ENCODE peak calls at places on chromosomes 5 and 9, in five cellular contexts. Y, W, R, L and E are unnamed samples.
A peak's percentile ranks its signal among the peaks of the same experiment; 100 is the strongest.

GRCh38 chr5:56319281-56320242 is 86.4 kb upstream of the ANKRD55 start:
- DNase-seq in Y (no peak), W (no peak), R (no peak), L (peak; percentile 26), E (no peak)

GRCh38 chr5:141135718-141136266 is 786 bp downstream of the PCDHB5 start:
- DNase-seq in Y (no peak), W (no peak), R (no peak), L (no peak), E (no peak)

GRCh38 chr9:7171461-7171860 is 413.7 kb downstream of the KDM4C start:
- DNase-seq in Y (no peak), W (no peak), R (no peak), L (no peak), E (no peak)

GRCh38 chr5:171848487-171848886 is 62.9 kb downstream of the SMIM23 start:
- DNase-seq in Y (no peak), W (no peak), R (no peak), L (no peak), E (no peak)

GRCh38 chr5:58755397-58755796 is 172.5 kb downstream of the RAB3C start:
- DNase-seq in Y (no peak), W (no peak), R (no peak), L (no peak), E (no peak)

GRCh38 chr9:93890436-93890935 is 64.7 kb downstream of the BARX1 start:
- DNase-seq in Y (no peak), W (no peak), R (no peak), L (no peak), E (no peak)

GRCh38 chr5:95673076-95673475 is 9.7 kb downstream of the SPATA9 start:
- DNase-seq in Y (no peak), W (no peak), R (no peak), L (peak; percentile 14), E (no peak)

GRCh38 chr9:129509508-129509907 is 111.4 kb downstream of the C9orf50 start:
- DNase-seq in Y (no peak), W (no peak), R (no peak), L (no peak), E (peak; percentile 60)

GRCh38 chr9:121640076-121640475 is 11.4 kb upstream of the DAB2IP start:
- DNase-seq in Y (peak; percentile 71), W (no peak), R (no peak), L (peak; percentile 50), E (peak; percentile 59)

GRCh38 chr9:10062629-10063395 is 550.0 kb downstream of the PTPRD start:
- DNase-seq in Y (no peak), W (no peak), R (no peak), L (no peak), E (no peak)

GRCh38 chr5:159050408-159051091 is 49.2 kb downstream of the EBF1 start:
- DNase-seq in Y (no peak), W (no peak), R (no peak), L (no peak), E (no peak)

GRCh38 chr5:17895296-17896058 is 261.2 kb downstream of the TAF11L14 start:
- DNase-seq in Y (no peak), W (no peak), R (no peak), L (no peak), E (peak; percentile 10)

GRCh38 chr5:149152317-149152746 is 11.0 kb downstream of the ABLIM3 start:
- DNase-seq in Y (no peak), W (no peak), R (no peak), L (peak; percentile 97), E (peak; percentile 44)

GRCh38 chr9:134010774-134011173 is 14.5 kb upstream of the BRD3OS start:
- DNase-seq in Y (no peak), W (no peak), R (no peak), L (peak; percentile 58), E (no peak)
- TF ChIP-seq KDM1A in Y (no peak), W (no peak), R (no peak), L (no peak), E (no peak)

GRCh38 chr5:179794575-179794974 is 789 bp downstream of the LTC4S start:
- DNase-seq in Y (no peak), W (no peak), R (no peak), L (no peak), E (no peak)

GRCh38 chr5:179792612-179793469 is 945 bp upstream of the LTC4S start:
- DNase-seq in Y (no peak), W (no peak), R (no peak), L (no peak), E (no peak)

GRCh38 chr5:179794171-179794570 is 385 bp downstream of the LTC4S start:
- DNase-seq in Y (no peak), W (no peak), R (no peak), L (no peak), E (no peak)

GRCh38 chr5:179791881-179792611 is 1.7 kb upstream of the LTC4S start:
- DNase-seq in Y (no peak), W (no peak), R (no peak), L (no peak), E (no peak)

DNA sequence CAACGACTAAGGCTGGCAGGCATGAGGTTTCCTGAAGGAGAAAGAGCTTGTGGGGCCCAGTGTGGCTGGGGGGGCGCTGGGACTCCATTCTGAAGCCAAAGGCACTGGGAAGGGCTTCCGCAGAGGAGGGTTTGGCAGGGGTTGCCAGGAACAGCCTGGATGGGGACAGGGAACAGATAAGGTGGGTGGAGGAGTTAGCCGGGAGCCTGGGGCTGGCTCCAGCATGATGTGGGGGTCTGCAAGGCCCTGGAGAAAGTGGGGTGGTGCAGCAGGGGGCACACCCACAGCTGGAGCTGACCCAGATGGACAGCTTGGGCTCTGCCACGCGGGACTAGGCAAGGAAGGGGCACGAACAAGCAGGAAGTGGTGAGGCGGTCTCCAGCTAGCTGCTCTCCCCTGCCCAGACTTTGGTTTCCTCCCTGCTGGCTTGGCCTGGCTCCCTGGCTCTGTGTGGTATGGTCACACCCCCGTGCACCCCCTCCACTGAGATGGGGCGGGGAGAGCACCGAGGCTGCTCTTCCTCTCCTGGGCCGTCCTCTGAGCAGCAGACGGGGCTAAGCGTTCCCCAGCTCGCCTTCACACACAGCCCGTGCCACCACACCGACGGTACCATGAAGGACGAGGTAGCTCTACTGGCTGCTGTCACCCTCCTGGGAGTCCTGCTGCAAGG is at the start of gene LTC4S:
- DNase-seq in Y (no peak), W (no peak), R (no peak), L (no peak), E (no peak)
- TF ChIP-seq KDM1A in Y (no peak), W (no peak), R (no peak), L (no peak), E (no peak)

GRCh38 chr9:134949681-134950403 is 32.1 kb upstream of the FCN1 start:
- DNase-seq in Y (no peak), W (no peak), R (no peak), L (no peak), E (no peak)
- TF ChIP-seq KDM1A in Y (no peak), W (no peak), R (no peak), L (no peak), E (no peak)

DNA sequence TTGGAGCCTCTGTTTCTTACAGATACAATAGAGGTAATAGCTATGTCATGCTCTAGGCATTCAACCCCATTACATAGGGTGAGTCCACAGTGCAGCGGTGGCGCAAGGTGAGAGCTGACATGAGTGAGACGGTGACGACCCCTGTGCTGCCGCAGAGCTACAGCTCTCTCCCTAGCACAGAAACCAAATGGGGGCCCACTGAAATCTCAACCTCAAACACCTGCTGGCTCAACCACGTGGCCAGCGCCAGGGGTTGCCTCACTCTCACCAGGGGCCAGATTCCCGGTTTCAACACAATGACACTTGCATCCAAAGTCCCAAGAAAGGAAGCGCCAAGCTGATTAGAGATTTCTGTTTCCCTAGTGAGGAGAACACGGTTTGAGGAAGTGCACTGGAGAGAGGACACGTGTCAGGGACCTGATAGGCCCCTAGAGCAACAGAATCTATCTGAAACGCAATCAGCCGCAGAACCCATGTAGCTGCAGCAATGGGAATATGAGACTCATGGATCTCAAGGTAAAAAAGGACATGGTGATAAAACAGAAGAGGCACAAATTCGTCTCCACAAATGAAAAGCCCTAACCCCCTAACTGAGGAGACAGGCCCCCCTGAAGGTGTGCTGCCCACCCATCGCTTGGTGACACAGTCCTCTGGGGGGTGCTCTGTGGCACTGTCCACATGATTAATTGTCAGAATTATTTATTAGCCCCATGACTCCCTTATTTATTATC is 114.3 kb downstream of the CRB2 start:
- DNase-seq in Y (no peak), W (no peak), R (no peak), L (peak; percentile 95), E (no peak)
- TF ChIP-seq KDM1A in Y (no peak), W (no peak), R (no peak), L (peak; percentile 73), E (no peak)

GRCh38 chr5:1436036-1436435 is 9.2 kb downstream of the SLC6A3 start:
- DNase-seq in Y (no peak), W (no peak), R (no peak), L (no peak), E (no peak)
- TF ChIP-seq KDM1A in Y (no peak), W (no peak), R (no peak), L (no peak), E (no peak)

GRCh38 chr5:160434022-160434531 is 12.4 kb downstream of the PTTG1 start:
- DNase-seq in Y (no peak), W (no peak), R (peak; percentile 86), L (peak; percentile 46), E (no peak)
- TF ChIP-seq KDM1A in Y (no peak), W (no peak), R (no peak), L (no peak), E (no peak)

GRCh38 chr9:35180801-35181200 is 19.0 kb downstream of the UNC13B start:
- DNase-seq in Y (no peak), W (no peak), R (no peak), L (no peak), E (no peak)
- TF ChIP-seq KDM1A in Y (no peak), W (no peak), R (no peak), L (no peak), E (no peak)

GRCh38 chr5:74765201-74765600 is 1.7 kb downstream of the GFM2 start:
- DNase-seq in Y (no peak), W (no peak), R (no peak), L (peak; percentile 48), E (no peak)

GRCh38 chr5:74761241-74761640 is 5.7 kb downstream of the GFM2 start:
- DNase-seq in Y (no peak), W (no peak), R (no peak), L (no peak), E (no peak)

GRCh38 chr5:74765929-74766328 is 988 bp downstream of the GFM2 start:
- DNase-seq in Y (no peak), W (no peak), R (no peak), L (no peak), E (no peak)

GRCh38 chr5:74763504-74763903 is 3.4 kb downstream of the GFM2 start:
- DNase-seq in Y (no peak), W (no peak), R (no peak), L (no peak), E (no peak)

DNA sequence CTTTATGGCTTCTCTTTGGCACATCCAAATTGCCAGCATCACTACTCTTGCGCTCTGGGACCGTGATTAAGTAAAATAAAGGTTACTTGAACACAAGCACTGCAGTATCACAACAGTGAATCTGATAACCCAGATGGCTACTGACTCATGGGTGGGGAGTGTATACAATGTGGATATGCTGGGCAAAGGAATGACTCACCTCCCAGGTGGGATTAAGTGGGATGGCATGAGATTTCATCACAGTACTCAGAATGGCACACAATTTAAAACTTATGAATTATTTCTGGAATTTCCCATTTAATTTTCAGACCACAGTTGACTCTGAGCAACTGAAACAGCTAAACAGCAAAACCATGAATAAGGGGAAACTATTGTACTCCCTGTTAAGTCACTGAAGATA is 4.3 kb downstream of the GFM2 start:
- DNase-seq in Y (no peak), W (no peak), R (no peak), L (peak; percentile 22), E (peak; percentile 58)
- TF ChIP-seq KDM1A in Y (no peak), W (no peak), R (no peak), L (no peak), E (no peak)

GRCh38 chr5:133531634-133532033 is 80.7 kb downstream of the FSTL4 start:
- DNase-seq in Y (no peak), W (no peak), R (no peak), L (no peak), E (no peak)
- TF ChIP-seq KDM1A in Y (no peak), W (no peak), R (no peak), L (no peak), E (no peak)